ENCODE peak calls at places on chromosomes 11 and 22, in five cellular contexts. N, Q, R, I and B are unnamed samples.

GRCh38 chr11:63839508-63840355 is 822 bp downstream of the MARK2 start:
- DNase-seq in N (peak; percentile 48), Q (peak; percentile 51), R (peak; percentile 29), I (no peak), B (peak; percentile 23)

GRCh38 chr11:39365809-39366436 is 2093.5 kb downstream of the LRRC4C start:
- DNase-seq in N (no peak), Q (peak; percentile 26), R (no peak), I (no peak), B (no peak)

GRCh38 chr11:61814242-61814957 is 2.4 kb downstream of the FADS1 start:
- DNase-seq in N (no peak), Q (peak; percentile 70), R (no peak), I (peak; percentile 45), B (no peak)

GRCh38 chr22:17712441-17712840 is 61.8 kb downstream of the BID start:
- DNase-seq in N (no peak), Q (no peak), R (no peak), I (peak; percentile 62), B (no peak)

GRCh38 chr11:64146036-64146943 is 19.6 kb downstream of the MACROD1 start:
- DNase-seq in N (peak; percentile 73), Q (peak; percentile 88), R (peak; percentile 71), I (peak; percentile 40), B (peak; percentile 88)

GRCh38 chr11:111330234-111330893 is 32.0 kb downstream of the POU2AF3 start:
- DNase-seq in N (no peak), Q (no peak), R (no peak), I (no peak), B (no peak)

GRCh38 chr11:69044111-69045013 is 4.4 kb upstream of the TPCN2 start:
- DNase-seq in N (peak; percentile 58), Q (peak; percentile 88), R (peak; percentile 83), I (peak; percentile 58), B (no peak)

GRCh38 chr11:76385903-76386302 is 4.8 kb downstream of the GVQW3 start:
- DNase-seq in N (no peak), Q (peak; percentile 49), R (no peak), I (peak; percentile 19), B (no peak)

GRCh38 chr11:119476666-119477331 is 53.8 kb upstream of the THY1 start:
- DNase-seq in N (no peak), Q (no peak), R (no peak), I (no peak), B (no peak)

GRCh38 chr11:108019870-108020540 is 11.3 kb downstream of the CUL5 start:
- DNase-seq in N (no peak), Q (no peak), R (no peak), I (peak; percentile 54), B (no peak)

GRCh38 chr11:7639643-7640025 is 33.7 kb downstream of the CYB5R2 start:
- DNase-seq in N (no peak), Q (no peak), R (no peak), I (no peak), B (no peak)

GRCh38 chr11:63680842-63681207 is 475 bp upstream of the RTN3 start:
- DNase-seq in N (no peak), Q (peak; percentile 37), R (peak; percentile 16), I (peak; percentile 44), B (peak; percentile 39)

GRCh38 chr11:17293308-17293707 is 16.8 kb downstream of the NUCB2 start:
- DNase-seq in N (no peak), Q (no peak), R (no peak), I (no peak), B (no peak)

GRCh38 chr22:35873426-35873825 is 155.2 kb downstream of the RBFOX2 start:
- DNase-seq in N (no peak), Q (no peak), R (no peak), I (no peak), B (peak; percentile 25)

GRCh38 chr11:108210441-108210840 is 12.0 kb downstream of the NPAT start:
- DNase-seq in N (no peak), Q (no peak), R (no peak), I (no peak), B (no peak)

GRCh38 chr11:113242060-113242459 is 72.3 kb upstream of the TTC12 start:
- DNase-seq in N (no peak), Q (no peak), R (no peak), I (no peak), B (no peak)

GRCh38 chr11:13423372-13423771 is 39.6 kb downstream of the BTBD10 start:
- DNase-seq in N (no peak), Q (no peak), R (no peak), I (peak; percentile 11), B (no peak)

GRCh38 chr22:33851240-33851639 is 69.0 kb downstream of the LARGE1 start:
- DNase-seq in N (peak; percentile 43), Q (no peak), R (no peak), I (peak; percentile 16), B (no peak)

GRCh38 chr11:45028921-45029680 is 78.4 kb upstream of the TP53I11 start:
- DNase-seq in N (peak; percentile 32), Q (no peak), R (no peak), I (no peak), B (no peak)

GRCh38 chr11:63017306-63017974 is 1.8 kb upstream of the SLC22A8 start:
- DNase-seq in N (no peak), Q (no peak), R (no peak), I (no peak), B (no peak)

GRCh38 chr11:3163241-3163981 is 1.7 kb downstream of the OSBPL5 start:
- DNase-seq in N (no peak), Q (no peak), R (no peak), I (no peak), B (no peak)

GRCh38 chr11:1197886-1198765 is 24.7 kb upstream of the MUC5B start:
- DNase-seq in N (no peak), Q (peak; percentile 55), R (no peak), I (no peak), B (no peak)

GRCh38 chr11:65041206-65042035 is at the start of gene SAC3D1:
- DNase-seq in N (peak; percentile 66), Q (peak; percentile 72), R (peak; percentile 78), I (peak; percentile 31), B (peak; percentile 81)

GRCh38 chr11:3808846-3809623 is 675 bp downstream of the PGAP2 start:
- DNase-seq in N (peak; percentile 75), Q (peak; percentile 65), R (peak; percentile 67), I (peak; percentile 69), B (peak; percentile 83)

GRCh38 chr11:106091480-106092123 is 14.1 kb downstream of the AASDHPPT start:
- DNase-seq in N (no peak), Q (no peak), R (no peak), I (peak; percentile 79), B (peak; percentile 48)

GRCh38 chr11:19075636-19076035 is 15.1 kb upstream of the MRGPRX2 start:
- DNase-seq in N (no peak), Q (no peak), R (no peak), I (no peak), B (no peak)

GRCh38 chr11:122656073-122656630 is 630 bp downstream of the UBASH3B start:
- DNase-seq in N (peak; percentile 61), Q (peak; percentile 69), R (peak; percentile 46), I (peak; percentile 49), B (peak; percentile 75)

GRCh38 chr11:32704261-32704660 is 90.2 kb downstream of the CCDC73 start:
- DNase-seq in N (no peak), Q (no peak), R (no peak), I (no peak), B (no peak)

GRCh38 chr22:32660292-32660691 is 141.2 kb upstream of the TIMP3 start:
- DNase-seq in N (peak; percentile 66), Q (peak; percentile 90), R (peak; percentile 74), I (peak; percentile 73), B (peak; percentile 74)

GRCh38 chr11:36333897-36334296 is 37.8 kb downstream of the PRR5L start:
- DNase-seq in N (peak; percentile 61), Q (peak; percentile 92), R (no peak), I (peak; percentile 80), B (no peak)

GRCh38 chr11:46414899-46415298 is 23.3 kb upstream of the CHRM4 start:
- DNase-seq in N (no peak), Q (no peak), R (no peak), I (no peak), B (no peak)

GRCh38 chr11:19660076-19660475 is 52.6 kb upstream of the NAV2 start:
- DNase-seq in N (no peak), Q (no peak), R (peak; percentile 77), I (peak; percentile 83), B (peak; percentile 66)

GRCh38 chr11:66976048-66976467 is 954 bp downstream of the C11orf86 start:
- DNase-seq in N (peak; percentile 29), Q (peak; percentile 83), R (peak; percentile 58), I (no peak), B (peak; percentile 63)
- TF ChIP-seq CTCF in N (peak; percentile 82), Q (peak; percentile 91), R (peak; percentile 80), I (peak; percentile 77), B (no peak)

DNA sequence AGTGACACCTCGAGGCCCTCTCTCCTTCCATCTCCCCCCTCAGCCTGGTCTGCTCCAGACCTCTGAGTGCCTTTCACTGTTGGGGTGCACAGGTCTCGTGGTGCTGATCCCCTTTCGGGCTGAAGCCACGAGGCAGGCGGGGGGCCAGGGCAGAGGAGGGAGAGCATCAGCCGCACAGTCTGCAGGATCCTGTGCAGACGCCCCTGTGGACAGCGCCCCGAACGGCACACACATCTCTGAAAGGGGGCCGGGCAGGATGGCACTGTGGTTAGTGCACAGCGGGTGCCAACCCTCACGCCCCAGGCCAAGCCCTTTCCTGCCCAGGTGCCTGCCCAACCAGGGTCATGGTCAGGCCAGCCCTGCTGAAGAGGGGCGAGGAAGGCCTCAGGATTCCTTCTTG is 56.7 kb downstream of the CACNA1I start:
- DNase-seq in N (no peak), Q (no peak), R (no peak), I (no peak), B (no peak)
- TF ChIP-seq CTCF in N (no peak), Q (no peak), R (no peak), I (no peak), B (no peak)

GRCh38 chr11:117900720-117901440 is 24.4 kb upstream of the FXYD6 start:
- DNase-seq in N (no peak), Q (no peak), R (no peak), I (no peak), B (no peak)
- TF ChIP-seq CTCF in N (no peak), Q (no peak), R (no peak), I (no peak), B (no peak)

GRCh38 chr11:115613986-115614625 is 109.9 kb upstream of the CADM1 start:
- DNase-seq in N (no peak), Q (no peak), R (no peak), I (peak; percentile 6), B (no peak)
- TF ChIP-seq CTCF in N (no peak), Q (no peak), R (no peak), I (no peak), B (no peak)

DNA sequence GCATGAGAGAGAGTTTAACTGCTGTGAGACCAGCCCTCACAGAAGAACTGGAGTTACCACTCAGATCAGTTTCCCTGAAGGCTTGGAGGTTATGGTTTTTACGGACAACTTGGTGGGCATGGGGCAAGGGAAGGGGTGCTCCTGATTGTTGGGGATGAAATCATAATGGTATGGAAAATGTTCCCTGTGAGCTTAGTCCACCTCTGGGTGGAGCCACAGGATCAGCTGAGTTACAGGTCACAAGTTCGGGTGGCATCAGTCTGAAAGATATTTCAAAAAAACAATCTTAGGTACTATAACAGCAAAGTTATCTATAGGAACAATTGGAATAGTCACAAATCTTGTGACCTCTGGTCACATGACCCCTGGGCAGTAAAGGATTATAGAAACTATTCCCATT is 162.9 kb downstream of the DLG2 start:
- DNase-seq in N (no peak), Q (peak; percentile 52), R (no peak), I (no peak), B (no peak)
- TF ChIP-seq CTCF in N (peak; percentile 32), Q (peak; percentile 87), R (no peak), I (no peak), B (no peak)

GRCh38 chr11:5420993-5421392 is 918 bp upstream of the OR51Q1 start:
- DNase-seq in N (no peak), Q (peak; percentile 43), R (no peak), I (no peak), B (no peak)
- TF ChIP-seq CTCF in N (no peak), Q (peak; percentile 9), R (no peak), I (no peak), B (no peak)